ENCODE peak calls at places on chromosomes 12 and 14, in five cellular contexts. U is GM12865, N is ovary, K is left lung, D is foreskin keratinocyte. M is an unnamed sample.

GRCh38 chr12:95319694-95320331 is 102.2 kb downstream of the VEZT start:
- DNase-seq in U (no peak), N (no peak), D (no peak), K (no peak), M (no peak)

GRCh38 chr12:618626-619025 is 44.6 kb downstream of the NINJ2 start:
- DNase-seq in D (no peak), K (no peak), U (no peak), N (no peak), M (no peak)

GRCh38 chr12:8985213-8985612 is 4.1 kb upstream of the KLRG1 start:
- DNase-seq in K (no peak), U (no peak), N (no peak), D (no peak), M (no peak)

GRCh38 chr12:110015132-110015531 is 15.9 kb downstream of the ANKRD13A start:
- DNase-seq in D (no peak), N (no peak), U (no peak), K (no peak), M (no peak)

GRCh38 chr14:65318636-65319506 is 93.7 kb upstream of the FUT8 start:
- DNase-seq in K (no peak), N (no peak), U (peak), D (no peak), M (no peak)

GRCh38 chr12:82329508-82329907 is 28.7 kb downstream of the CCDC59 start:
- DNase-seq in K (no peak), D (no peak), N (no peak), U (no peak), M (no peak)

GRCh38 chr12:482061-482460 is 22.3 kb downstream of the B4GALNT3 start:
- DNase-seq in N (no peak), K (no peak), U (no peak), D (no peak), M (no peak)

GRCh38 chr12:26648584-26648983 is 184.4 kb downstream of the ITPR2 start:
- DNase-seq in K (no peak), N (no peak), U (no peak), D (peak), M (no peak)

GRCh38 chr12:2813573-2814185 is 1.2 kb downstream of the ITFG2 start:
- DNase-seq in U (peak), K (no peak), D (no peak), N (no peak), M (no peak)

GRCh38 chr12:15037091-15037723 is 64.4 kb downstream of the PDE6H start:
- DNase-seq in K (no peak), D (peak), U (no peak), N (no peak), M (no peak)

GRCh38 chr14:55372423-55372822 is 39.2 kb downstream of the ATG14 start:
- DNase-seq in K (no peak), D (no peak), U (no peak), N (no peak), M (no peak)

DNA sequence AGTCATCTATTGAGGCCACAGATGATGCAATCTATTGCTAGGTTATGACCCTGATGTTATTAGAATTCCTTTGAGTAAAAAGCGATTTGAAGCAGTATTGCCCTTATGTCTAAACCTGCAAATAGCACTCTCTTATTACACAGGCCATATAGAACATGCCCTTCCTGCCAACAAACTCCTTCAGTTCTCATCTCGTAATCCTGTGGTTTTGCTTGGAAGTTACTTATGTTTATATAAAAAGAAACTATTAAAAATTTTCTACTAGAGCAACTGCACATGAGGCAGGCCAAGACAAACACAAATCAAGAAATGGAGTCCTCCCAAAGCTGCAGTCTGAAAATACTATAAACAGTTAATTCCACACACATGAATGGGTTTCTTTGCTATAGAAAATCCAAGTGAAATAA is 1200.2 kb downstream of the LRFN5 start:
- DNase-seq in N (no peak), K (no peak), U (no peak), D (no peak), M (no peak)
- TF ChIP-seq CTCF in N (no peak), K (no peak), U (no peak), D (no peak), M (no peak)

GRCh38 chr12:51225800-51226199 is 7.9 kb upstream of the POU6F1 start:
- DNase-seq in K (no peak), D (no peak), U (no peak), N (no peak), M (no peak)

GRCh38 chr12:51229116-51229515 is 9.5 kb upstream of the DAZAP2 start:
- DNase-seq in U (no peak), K (no peak), D (no peak), N (no peak), M (no peak)

GRCh38 chr12:51222461-51222860 is 4.6 kb upstream of the POU6F1 start:
- DNase-seq in D (no peak), N (no peak), K (no peak), U (no peak), M (no peak)

GRCh38 chr12:51227962-51228361 is 10.1 kb upstream of the POU6F1 start:
- DNase-seq in D (no peak), N (no peak), K (no peak), U (no peak), M (no peak)

DNA sequence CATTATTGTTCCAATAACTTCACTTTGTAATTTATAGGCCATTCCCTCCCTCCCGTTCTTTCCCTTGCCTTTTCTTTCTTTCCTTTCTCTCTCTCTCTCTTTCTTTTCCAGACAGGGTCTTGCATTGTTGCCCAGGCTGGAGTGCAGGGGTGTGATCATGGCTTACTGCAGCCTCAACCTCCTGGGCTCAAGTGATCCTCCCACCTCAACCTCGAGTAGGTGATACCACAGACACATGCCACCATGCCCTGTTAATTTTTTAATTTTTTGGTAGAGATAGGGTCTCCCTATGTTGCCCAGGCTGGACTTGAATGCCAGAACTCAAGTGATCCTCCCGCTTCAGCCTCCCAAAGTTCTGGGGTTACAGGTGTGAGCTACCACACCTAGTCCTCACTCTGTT is 6.8 kb upstream of the POU6F1 start:
- DNase-seq in K (no peak), N (no peak), D (no peak), U (no peak), M (no peak)
- TF ChIP-seq CTCF in K (no peak), N (no peak), D (no peak), U (no peak), M (no peak)

DNA sequence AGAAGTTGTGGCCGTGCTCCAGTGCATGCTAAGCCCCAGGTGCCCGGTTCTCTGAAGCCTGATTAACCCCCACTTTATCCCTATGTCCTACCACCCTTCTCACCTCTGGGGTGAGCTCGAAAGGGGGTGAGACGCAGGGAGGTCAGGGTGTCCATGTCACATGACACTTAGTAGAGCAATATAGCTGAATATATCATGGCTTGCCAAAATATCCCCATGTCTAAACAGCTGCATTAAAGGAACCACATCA is 203.1 kb upstream of the DIO3 start:
- DNase-seq in K (no peak), D (no peak), N (no peak), U (no peak), M (no peak)
- TF ChIP-seq CTCF in K (no peak), D (no peak), N (no peak), U (no peak), M (no peak)

GRCh38 chr14:56580317-56580711 is 716 bp downstream of the TMEM260 start:
- DNase-seq in D (no peak), K (no peak), U (peak), N (no peak), M (no peak)

GRCh38 chr14:56581041-56581727 is 1.6 kb downstream of the TMEM260 start:
- DNase-seq in U (peak), N (no peak), D (no peak), K (no peak), M (no peak)

GRCh38 chr14:56590535-56590951 is 10.9 kb downstream of the TMEM260 start:
- DNase-seq in D (no peak), N (no peak), K (peak), U (no peak), M (no peak)

GRCh38 chr14:56587701-56588100 is 8.1 kb downstream of the TMEM260 start:
- DNase-seq in U (no peak), D (no peak), K (no peak), N (no peak), M (no peak)

GRCh38 chr14:56585461-56586084 is 6.0 kb downstream of the TMEM260 start:
- DNase-seq in D (no peak), U (no peak), N (no peak), K (no peak), M (no peak)
- TF ChIP-seq CTCF in D (no peak), U (no peak), N (no peak), K (no peak), M (no peak)

GRCh38 chr14:102939820-102940561 is 17.5 kb downstream of the AMN start:
- DNase-seq in D (no peak), K (peak), N (no peak), U (no peak), M (no peak)
- TF ChIP-seq CTCF in D (no peak), K (no peak), N (no peak), U (no peak), M (no peak)